ENCODE peak calls at places on chromosomes 4 and X, in four cellular contexts. K is tibial nerve, H is right atrium auricular region, C is astrocyte. N is an unnamed sample.

GRCh38 chrX:147537172-147537571 is 374.5 kb upstream of the FMR1 start:
- DNase-seq in K (no peak), H (no peak), C (no peak), N (no peak)

GRCh38 chr4:164288578-164288977 is 465.4 kb upstream of the SMIM31 start:
- DNase-seq in K (no peak), H (no peak), C (no peak), N (no peak)

GRCh38 chrX:20515841-20516461 is 249.2 kb upstream of the RPS6KA3 start:
- DNase-seq in K (no peak), H (no peak), C (peak; percentile 96), N (no peak)

GRCh38 chrX:3679669-3680068 is 33.8 kb downstream of the PRKX start:
- DNase-seq in K (no peak), H (no peak), C (no peak), N (no peak)

GRCh38 chr4:38694330-38694729 is 30.3 kb downstream of the KLF3 start:
- DNase-seq in K (no peak), H (no peak), C (no peak), N (no peak)

GRCh38 chrX:80285131-80285773 is 135.0 kb upstream of the TENT5D start:
- DNase-seq in K (no peak), H (no peak), C (no peak), N (peak; percentile 7)

GRCh38 chr4:89316931-89317366 is 9.3 kb upstream of the GPRIN3 start:
- DNase-seq in K (no peak), H (no peak), C (peak; percentile 65), N (no peak)

GRCh38 chr4:38804654-38805295 is at the start of gene TLR1:
- DNase-seq in K (no peak), H (no peak), C (peak; percentile 46), N (no peak)

GRCh38 chrX:131747173-131747572 is 203.3 kb downstream of the OR13H1 start:
- DNase-seq in K (no peak), H (no peak), C (peak; percentile 73), N (no peak)

GRCh38 chr4:156672492-156672891 is 299.1 kb downstream of the PDGFC start:
- DNase-seq in K (no peak), H (no peak), C (peak; percentile 48), N (no peak)

GRCh38 chrX:13824746-13825145 is 7.9 kb upstream of the GPM6B start:
- DNase-seq in K (no peak), H (no peak), C (no peak), N (no peak)

GRCh38 chr4:186557061-186557460 is 1.7 kb upstream of the MTNR1A start:
- DNase-seq in K (no peak), H (no peak), C (no peak), N (no peak)

GRCh38 chr4:123007679-123008078 is 85.3 kb upstream of the NUDT6 start:
- DNase-seq in K (no peak), H (no peak), C (no peak), N (no peak)

GRCh38 chr4:173167793-173168395 is 717 bp upstream of the GALNT7 start:
- DNase-seq in K (no peak), H (no peak), C (peak; percentile 40), N (no peak)

GRCh38 chr4:47752214-47752613 is 85.7 kb downstream of the CORIN start:
- DNase-seq in K (no peak), H (no peak), C (no peak), N (no peak)

GRCh38 chrX:39582091-39582490 is 515.7 kb downstream of the BCOR start:
- DNase-seq in K (no peak), H (no peak), C (peak; percentile 36), N (no peak)

GRCh38 chr4:88609387-88609786 is 17.1 kb downstream of the HERC3 start:
- DNase-seq in K (no peak), H (no peak), C (no peak), N (no peak)

GRCh38 chrX:70254063-70254400 is 6.0 kb downstream of the P2RY4 start:
- DNase-seq in K (no peak), H (no peak), C (no peak), N (no peak)

GRCh38 chr4:133131829-133132485 is 17.1 kb upstream of the PCDH10 start:
- DNase-seq in K (no peak), H (no peak), C (no peak), N (no peak)

GRCh38 chrX:55008571-55009358 is 8.6 kb downstream of the APEX2 start:
- DNase-seq in K (no peak), H (no peak), C (peak; percentile 68), N (no peak)

GRCh38 chr4:184684491-184685189 is 35.1 kb downstream of the PRIMPOL start:
- DNase-seq in K (no peak), H (no peak), C (no peak), N (no peak)

GRCh38 chrX:47662144-47662657 is 3.2 kb upstream of the UXT start:
- DNase-seq in K (no peak), H (peak; percentile 63), C (peak; percentile 85), N (no peak)

GRCh38 chr4:173039617-173040176 is 128.9 kb upstream of the GALNT7 start:
- DNase-seq in K (no peak), H (no peak), C (no peak), N (no peak)

GRCh38 chr4:69860007-69860406 is at the start of gene SULT1E1:
- DNase-seq in K (no peak), H (no peak), C (peak; percentile 47), N (no peak)
- H3K4me3 ChIP-seq in K (no peak within 1 kb of the TSS), H (no peak within 1 kb of the TSS), C (no peak within 1 kb of the TSS), N (no peak within 1 kb of the TSS)

GRCh38 chrX:45801554-45801953 is 600.9 kb upstream of the DIPK2B start:
- DNase-seq in K (no peak), H (no peak), C (no peak), N (no peak)
- H3K4me1 ChIP-seq in K (no peaks in the 10 kb centered on the region), H (no peaks in the 10 kb centered on the region), C (peaks cover 33% of the 10 kb centered on the region), N (peaks cover 3% of the 10 kb centered on the region)

GRCh38 chr4:102416765-102417164 is 71.5 kb upstream of the SLC39A8 start:
- DNase-seq in K (no peak), H (no peak), C (no peak), N (no peak)

GRCh38 chr4:102423375-102423774 is 77.8 kb upstream of the NFKB1 start:
- DNase-seq in K (no peak), H (no peak), C (no peak), N (no peak)

GRCh38 chr4:102422843-102423242 is 77.6 kb upstream of the SLC39A8 start:
- DNase-seq in K (no peak), H (no peak), C (no peak), N (no peak)

DNA sequence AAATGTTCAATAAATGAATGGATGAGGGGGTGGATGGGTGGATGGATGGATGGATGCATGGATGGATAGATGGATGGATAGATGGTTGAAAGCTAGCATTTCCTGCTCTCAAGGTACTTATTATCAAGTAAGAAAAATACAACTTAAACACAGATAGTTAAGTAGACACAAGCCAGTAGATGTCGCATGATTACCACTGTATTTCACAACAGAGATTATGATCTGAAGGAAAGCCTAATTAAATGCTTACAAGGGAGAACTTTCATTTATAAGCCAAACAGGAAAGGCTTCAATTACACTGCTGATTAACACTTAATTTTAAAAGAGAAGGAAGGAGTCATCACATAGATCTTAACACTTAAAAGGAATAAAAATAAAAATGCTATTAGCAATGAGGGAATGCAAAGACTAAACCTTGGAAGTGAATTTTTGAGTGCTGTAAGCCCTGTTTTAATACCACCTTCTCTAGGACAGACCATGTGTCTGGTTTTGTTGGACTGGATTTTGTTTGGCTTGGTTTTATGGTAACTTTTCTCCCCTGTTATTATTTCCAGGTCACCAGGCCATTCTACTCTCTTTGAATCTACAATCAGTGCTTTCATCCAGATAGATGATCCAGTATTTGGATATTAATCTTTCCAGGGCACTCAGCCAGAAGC is 75.4 kb upstream of the SLC39A8 start:
- DNase-seq in K (no peak), H (no peak), C (peak; percentile 4), N (no peak)
- H3K27ac ChIP-seq in K (no peak overlapping the region), H (no peak overlapping the region), C (no peak overlapping the region), N (no peak overlapping the region)

GRCh38 chrX:102654696-102655095 is 3.4 kb downstream of the GPRASP1 start:
- DNase-seq in K (no peak), H (no peak), C (no peak), N (no peak)

GRCh38 chrX:102651968-102652744 is 873 bp downstream of the GPRASP1 start:
- DNase-seq in K (no peak), H (peak; percentile 72), C (no peak), N (no peak)

GRCh38 chrX:102651242-102651967 is at the start of gene GPRASP1:
- DNase-seq in K (peak; percentile 37), H (peak; percentile 69), C (peak; percentile 26), N (no peak)

GRCh38 chrX:102650903-102651241 is 411 bp upstream of the GPRASP1 start:
- DNase-seq in K (no peak), H (no peak), C (no peak), N (no peak)
- H3K4me3 ChIP-seq in K (peak overlapping the region; percentile 65), H (peak overlapping the region; percentile 58), C (peak overlapping the region; percentile 50), N (peak overlapping the region; percentile 64)

GRCh38 chr4:23878912-23879732 is 10.7 kb downstream of the PPARGC1A start:
- DNase-seq in K (no peak), H (no peak), C (peak; percentile 84), N (no peak)

GRCh38 chr4:23881052-23881501 is 8.8 kb downstream of the PPARGC1A start:
- DNase-seq in K (no peak), H (no peak), C (no peak), N (no peak)

GRCh38 chr4:23876418-23877089 is 13.3 kb downstream of the PPARGC1A start:
- DNase-seq in K (no peak), H (no peak), C (no peak), N (no peak)

GRCh38 chr4:23877758-23878229 is 12.1 kb downstream of the PPARGC1A start:
- DNase-seq in K (no peak), H (no peak), C (peak; percentile 85), N (no peak)

GRCh38 chr4:23878235-23878861 is 11.5 kb downstream of the PPARGC1A start:
- DNase-seq in K (no peak), H (no peak), C (peak; percentile 45), N (no peak)
- H3K4me1 ChIP-seq in K (no peaks in the 10 kb centered on the region), H (no peaks in the 10 kb centered on the region), C (peaks cover 11% of the 10 kb centered on the region), N (peaks cover 2% of the 10 kb centered on the region)

GRCh38 chr4:140643571-140644055 is 74.9 kb upstream of the UCP1 start:
- DNase-seq in K (no peak), H (no peak), C (no peak), N (no peak)

GRCh38 chr4:140641789-140642439 is 73.2 kb upstream of the UCP1 start:
- DNase-seq in K (no peak), H (no peak), C (no peak), N (no peak)

GRCh38 chr4:140641105-140641555 is 72.4 kb upstream of the UCP1 start:
- DNase-seq in K (no peak), H (no peak), C (no peak), N (no peak)

GRCh38 chr4:140644470-140645185 is 75.9 kb upstream of the UCP1 start:
- DNase-seq in K (no peak), H (no peak), C (no peak), N (no peak)

GRCh38 chr4:140642674-140643437 is 74.1 kb upstream of the UCP1 start:
- DNase-seq in K (no peak), H (no peak), C (no peak), N (no peak)
- H3K27ac ChIP-seq in K (no peak overlapping the region), H (no peak overlapping the region), C (no peak overlapping the region), N (no peak overlapping the region)

N was measured in iPS DF 6.9.